ENCODE peak calls at places on chromosomes 16 and 17, in six cellular contexts. Z is K562, Q is HepG2, W is H1, C is GM12878, L is GM12891. J is an unnamed sample.
A peak's percentile ranks its signal among the peaks of the same experiment; 100 is the strongest.

GRCh38 chr17:78147315-78147998 is 1.3 kb downstream of the C17orf99 start:
- DNase-seq in W (no peak), C (peak; percentile 85), Q (no peak), L (no peak), Z (no peak), J (no peak)

GRCh38 chr16:73369841-73370240 is 321.9 kb upstream of the ZFHX3 start:
- DNase-seq in W (no peak), L (no peak), Q (no peak), Z (no peak), C (no peak), J (no peak)

GRCh38 chr16:72107371-72107770 is 13.7 kb downstream of the DHX38 start:
- DNase-seq in W (no peak), L (no peak), Q (no peak), C (no peak), Z (no peak), J (no peak)

GRCh38 chr17:48610282-48611211 is at the start of gene HOXB7:
- DNase-seq in C (no peak), Z (peak; percentile 74), W (no peak), L (no peak), Q (no peak), J (peak; percentile 73)

GRCh38 chr17:16435951-16436886 is 20.8 kb downstream of the TRPV2 start:
- DNase-seq in C (no peak), W (no peak), L (no peak), Z (no peak), Q (no peak), J (no peak)

GRCh38 chr16:11114366-11115164 is 141.4 kb downstream of the SOCS1 start:
- DNase-seq in Q (no peak), Z (no peak), C (no peak), W (no peak), L (no peak), J (no peak)

GRCh38 chr17:62052765-62053338 is 12.2 kb downstream of the MED13 start:
- DNase-seq in C (no peak), W (no peak), Z (no peak), L (no peak), Q (no peak), J (no peak)

GRCh38 chr16:24255446-24256352 is at the start of gene CACNG3:
- DNase-seq in W (peak; percentile 46), Z (peak; percentile 87), Q (peak; percentile 37), L (peak; percentile 61), C (no peak), J (peak; percentile 42)

GRCh38 chr16:13178318-13178717 is 276.9 kb downstream of the SHISA9 start:
- DNase-seq in Q (no peak), L (no peak), C (no peak), W (no peak), Z (no peak), J (no peak)

GRCh38 chr17:60577147-60577925 is 22.7 kb upstream of the PPM1D start:
- DNase-seq in C (peak; percentile 30), Z (peak; percentile 23), Q (peak; percentile 17), L (no peak), W (no peak), J (no peak)

GRCh38 chr17:72560303-72561247 is 439.8 kb downstream of the SOX9 start:
- DNase-seq in L (peak; percentile 77), Q (peak; percentile 68), Z (peak; percentile 78), W (no peak), C (no peak), J (peak; percentile 71)

GRCh38 chr16:67115649-67116048 is 5.9 kb downstream of the PHAF1 start:
- DNase-seq in Q (no peak), L (no peak), Z (no peak), C (no peak), W (no peak), J (no peak)

GRCh38 chr17:40539711-40540411 is 25.4 kb downstream of the CCR7 start:
- DNase-seq in C (no peak), Q (no peak), Z (no peak), W (no peak), L (no peak), J (no peak)

GRCh38 chr16:83936581-83937165 is 16.4 kb upstream of the OSGIN1 start:
- DNase-seq in L (no peak), Q (no peak), W (no peak), C (no peak), Z (no peak), J (no peak)

GRCh38 chr17:4533522-4534502 is 21.4 kb downstream of the MYBBP1A start:
- DNase-seq in C (no peak), Z (no peak), W (no peak), L (no peak), Q (peak; percentile 38), J (no peak)

GRCh38 chr17:4004517-4005295 is 40.5 kb upstream of the ATP2A3 start:
- DNase-seq in Z (peak; percentile 76), C (peak; percentile 5), L (peak; percentile 93), W (no peak), Q (peak; percentile 63), J (peak; percentile 84)

GRCh38 chr17:9072626-9073339 is 51.5 kb downstream of the NTN1 start:
- DNase-seq in L (no peak), C (no peak), Z (no peak), W (no peak), Q (no peak), J (no peak)

GRCh38 chr17:77253611-77254051 is 112.9 kb downstream of the SEC14L1 start:
- DNase-seq in L (no peak), Z (no peak), C (no peak), Q (no peak), W (no peak), J (no peak)

GRCh38 chr17:82874011-82874835 is 34.4 kb upstream of the ZNF750 start:
- DNase-seq in W (no peak), C (no peak), Q (no peak), Z (no peak), L (no peak), J (no peak)

GRCh38 chr16:57413733-57414132 is 9.2 kb downstream of the CCL17 start:
- DNase-seq in W (no peak), Q (no peak), Z (no peak), L (no peak), C (no peak), J (no peak)

GRCh38 chr17:33120103-33120502 is 128.5 kb downstream of the SPACA3 start:
- DNase-seq in Z (no peak), Q (no peak), W (no peak), L (no peak), C (no peak), J (no peak)

GRCh38 chr17:39198186-39198566 is 707 bp upstream of the CACNB1 start:
- DNase-seq in C (no peak), Q (no peak), W (no peak), Z (no peak), L (no peak), J (no peak)

GRCh38 chr16:76583995-76584394 is 306.8 kb downstream of the CNTNAP4 start:
- DNase-seq in W (no peak), Z (no peak), L (no peak), C (no peak), Q (no peak), J (no peak)

GRCh38 chr17:81254955-81255717 is 16.0 kb downstream of the NDUFAF8 start:
- DNase-seq in Q (peak; percentile 45), Z (peak; percentile 43), L (no peak), W (peak; percentile 21), C (no peak), J (no peak)
- TF ChIP-seq POLR2A in Q (no peak), Z (no peak), L (no peak), W (no peak), C (no peak), J (no peak)

GRCh38 chr16:81586421-81586820 is 141.8 kb downstream of the CMIP start:
- DNase-seq in Q (no peak), Z (no peak), W (no peak), L (no peak), C (no peak), J (no peak)

GRCh38 chr16:81583893-81584705 is 139.5 kb downstream of the CMIP start:
- DNase-seq in Z (no peak), L (no peak), Q (no peak), W (no peak), C (no peak), J (no peak)

GRCh38 chr16:81587626-81588160 is 143.1 kb downstream of the CMIP start:
- DNase-seq in W (no peak), L (no peak), Q (no peak), C (no peak), Z (no peak), J (no peak)

GRCh38 chr16:81586976-81587625 is 142.5 kb downstream of the CMIP start:
- DNase-seq in C (no peak), L (no peak), Z (no peak), W (no peak), Q (no peak), J (no peak)

GRCh38 chr16:81585785-81586184 is 141.2 kb downstream of the CMIP start:
- DNase-seq in W (peak; percentile 21), L (no peak), C (no peak), Z (peak; percentile 62), Q (peak; percentile 50), J (no peak)
- TF ChIP-seq TAF1 in W (no peak), L (no peak), C (no peak), Z (no peak), Q (no peak), J (no peak)

DNA sequence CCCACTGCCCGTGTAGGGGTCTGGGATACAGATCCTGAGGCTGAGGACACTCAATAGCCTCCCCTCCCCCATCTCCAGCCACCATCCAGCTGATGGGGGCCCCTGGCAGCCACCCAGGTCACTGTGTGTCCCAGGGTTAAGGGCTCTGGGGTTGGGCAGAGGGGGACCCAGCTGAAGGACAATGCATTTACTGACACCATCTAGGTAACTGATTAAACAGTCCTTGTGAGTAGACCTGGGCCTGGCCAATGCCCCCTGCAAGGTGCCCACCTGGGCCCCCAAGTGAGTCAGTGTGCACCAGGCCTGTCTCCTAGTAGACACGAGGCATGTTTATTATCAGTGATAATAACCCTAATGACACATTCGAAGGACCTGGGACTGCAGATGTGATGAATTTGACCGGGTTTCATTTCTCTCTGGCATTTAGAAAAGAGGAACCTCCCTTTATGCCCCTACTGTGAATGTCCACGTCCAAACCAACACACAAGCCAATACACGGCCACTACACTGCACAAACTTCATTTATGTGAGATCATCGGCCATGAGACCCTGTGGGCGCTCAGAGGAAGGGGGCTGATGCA is 261.9 kb upstream of the FOXF1 start:
- DNase-seq in Z (no peak), C (no peak), W (no peak), Q (no peak), L (no peak), J (no peak)
- TF ChIP-seq POLR2AphosphoS5 in Z (no peak), C (no peak), W (no peak), Q (no peak), L (no peak), J (no peak)

DNA sequence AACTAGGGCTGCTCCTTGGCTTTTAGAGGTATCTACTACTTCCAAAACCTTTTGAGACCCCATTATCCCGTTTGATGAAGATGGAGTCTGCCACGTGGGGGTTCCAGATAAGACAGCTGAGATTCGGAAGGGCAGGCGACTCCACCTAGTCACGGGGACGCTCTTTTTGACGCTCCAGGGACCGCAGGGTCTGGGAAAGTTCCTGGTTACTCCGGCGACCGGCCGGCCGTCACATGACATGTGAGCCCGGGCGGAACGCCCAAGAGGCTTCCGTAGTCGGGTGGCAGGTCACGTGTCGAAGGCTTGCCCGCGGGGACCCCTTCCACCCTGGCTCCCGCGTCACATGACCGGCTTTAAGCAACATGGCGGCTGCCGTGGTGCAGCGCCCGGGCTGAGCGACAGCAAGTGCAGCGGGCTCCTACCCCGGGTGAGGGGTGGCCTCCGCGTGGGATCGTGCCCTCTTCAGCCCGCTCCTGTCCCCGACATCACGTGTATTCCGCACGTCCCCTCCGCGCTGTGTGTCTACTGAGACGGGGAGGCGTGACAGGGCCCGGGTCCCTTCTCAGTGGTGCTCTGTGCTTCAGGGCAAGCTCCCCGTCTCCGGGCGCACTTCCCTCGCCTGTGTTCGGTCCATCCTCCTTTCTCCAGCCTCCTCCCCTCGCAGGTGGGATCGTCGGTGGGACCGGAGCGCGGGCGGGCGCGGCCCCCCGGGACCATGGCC is at the start of gene SPNS1:
- DNase-seq in W (peak; percentile 93), Z (peak; percentile 96), C (peak; percentile 74), Q (peak; percentile 94), L (peak; percentile 99), J (peak; percentile 100)
- TF ChIP-seq POLR2A in W (no peak), Z (peak; percentile 82), C (peak; percentile 92), Q (peak; percentile 88), L (peak; percentile 82), J (peak; percentile 80)